ENCODE peak calls at places on chromosomes 4 and X, in four cellular contexts. M, G, D and C are unnamed samples. For H3K9me3 and H3K4me1, the result is how much of the 10 kb centered on the place peaks cover.

GRCh38 chrX:128464091-128464490 is 411.9 kb upstream of the ACTRT1 start:
- DNase-seq in G (no peak), M (no peak), D (no peak), C (no peak)

GRCh38 chr4:163681208-163681821 is 186.8 kb downstream of the TMA16 start:
- DNase-seq in G (peak), M (peak), D (no peak), C (peak)

GRCh38 chr4:89586864-89587263 is 250.1 kb downstream of the SNCA start:
- DNase-seq in M (peak), G (no peak), D (no peak), C (no peak)

GRCh38 chr4:112448211-112448745 is 67.7 kb downstream of the NEUROG2 start:
- DNase-seq in M (no peak), D (no peak), G (no peak), C (no peak)

GRCh38 chr4:54109226-54110018 is 9.5 kb downstream of the GSX2 start:
- DNase-seq in D (no peak), G (no peak), M (no peak), C (no peak)

GRCh38 chrX:16319929-16320328 is 152.6 kb downstream of the MAGEB17 start:
- DNase-seq in M (peak), D (no peak), G (no peak), C (no peak)

GRCh38 chr4:3436798-3437581 is 4.8 kb upstream of the HGFAC start:
- DNase-seq in M (peak), D (peak), G (peak), C (peak)

GRCh38 chrX:21985332-21985777 is 44.8 kb downstream of the SMS start:
- DNase-seq in D (peak), G (peak), M (peak), C (peak)

GRCh38 chr4:153486281-153487151 is 20.4 kb downstream of the TMEM131L start:
- DNase-seq in M (peak), G (peak), D (no peak), C (no peak)

GRCh38 chrX:108396188-108396885 is 41.9 kb downstream of the COL4A6 start:
- DNase-seq in M (no peak), D (no peak), G (no peak), C (no peak)

GRCh38 chr4:166839615-166840251 is 394.6 kb downstream of the SPOCK3 start:
- DNase-seq in D (no peak), G (no peak), M (no peak), C (no peak)

GRCh38 chr4:57148831-57149230 is 38.6 kb upstream of the IGFBP7 start:
- DNase-seq in D (no peak), G (no peak), M (peak), C (no peak)

GRCh38 chrX:72201836-72202536 is 20.4 kb downstream of the PIN4 start:
- DNase-seq in M (peak), G (no peak), D (no peak), C (no peak)

GRCh38 chr4:140151700-140152014 is 2.3 kb downstream of the MAML3 start:
- DNase-seq in M (peak), G (peak), D (peak), C (peak)

GRCh38 chrX:68112321-68112720 is 321.0 kb downstream of the OPHN1 start:
- DNase-seq in G (no peak), M (peak), D (no peak), C (no peak)

DNA sequence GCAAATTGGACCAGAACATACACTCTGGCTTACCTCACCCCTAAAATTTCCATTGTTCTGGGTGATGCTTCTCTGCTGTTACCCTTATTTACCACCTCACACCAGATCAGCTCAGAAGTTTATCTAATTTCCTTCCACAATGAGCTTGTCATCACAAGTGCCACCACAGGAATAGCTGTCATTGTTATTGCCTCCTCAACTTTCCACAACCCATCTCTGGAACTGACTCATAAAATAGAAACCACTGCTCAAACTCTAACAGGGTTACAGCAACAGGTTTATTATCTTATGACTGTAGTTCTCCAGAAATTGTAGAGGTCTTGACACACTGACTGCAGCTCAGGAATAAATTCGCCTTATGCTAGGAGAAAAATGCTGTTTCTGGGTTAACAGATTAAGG is 52.7 kb downstream of the ZNF718 start:
- DNase-seq in M (no peak), D (no peak), G (no peak), C (no peak)
- H3K9me3 ChIP-seq in M (under half), D (half or more), G (under half), C (under half)

DNA sequence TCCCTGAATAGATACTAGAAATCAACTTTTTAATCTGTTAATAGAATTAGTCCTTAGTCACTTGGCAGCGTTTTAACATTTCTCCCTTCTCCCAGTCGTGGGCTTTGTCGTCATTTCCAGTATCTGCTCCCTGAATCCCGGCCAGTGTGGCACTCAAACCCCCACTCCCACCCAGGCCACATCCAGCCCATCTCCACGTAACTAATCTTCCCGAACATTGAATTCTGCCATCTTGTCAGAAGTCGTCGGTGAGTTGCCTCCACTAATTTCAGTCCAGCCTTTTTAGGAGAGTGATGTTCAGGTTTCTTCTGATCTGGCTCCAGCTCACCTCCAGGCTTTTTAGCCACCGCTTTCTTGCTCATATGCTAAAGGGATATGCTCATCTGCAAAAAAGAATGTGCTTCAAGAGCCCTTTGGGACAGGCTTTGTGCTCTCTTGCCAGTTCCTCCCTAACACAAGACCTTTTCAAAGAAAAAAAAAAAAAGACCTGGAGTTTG is 1.3 kb downstream of the TMEM165 start:
- DNase-seq in D (no peak), G (no peak), M (no peak), C (peak)
- H3K27ac ChIP-seq in D (peak), G (peak), M (peak), C (peak)

GRCh38 chr4:40308528-40309122 is 26.5 kb upstream of the CHRNA9 start:
- DNase-seq in M (no peak), G (no peak), D (no peak), C (no peak)

GRCh38 chr4:40307627-40308497 is 27.3 kb upstream of the CHRNA9 start:
- DNase-seq in M (no peak), G (no peak), D (peak), C (peak)

GRCh38 chr4:40305329-40306193 is 29.6 kb upstream of the CHRNA9 start:
- DNase-seq in D (no peak), G (no peak), M (no peak), C (no peak)

GRCh38 chr4:40306203-40306602 is 28.9 kb upstream of the CHRNA9 start:
- DNase-seq in M (no peak), D (no peak), G (no peak), C (no peak)

DNA sequence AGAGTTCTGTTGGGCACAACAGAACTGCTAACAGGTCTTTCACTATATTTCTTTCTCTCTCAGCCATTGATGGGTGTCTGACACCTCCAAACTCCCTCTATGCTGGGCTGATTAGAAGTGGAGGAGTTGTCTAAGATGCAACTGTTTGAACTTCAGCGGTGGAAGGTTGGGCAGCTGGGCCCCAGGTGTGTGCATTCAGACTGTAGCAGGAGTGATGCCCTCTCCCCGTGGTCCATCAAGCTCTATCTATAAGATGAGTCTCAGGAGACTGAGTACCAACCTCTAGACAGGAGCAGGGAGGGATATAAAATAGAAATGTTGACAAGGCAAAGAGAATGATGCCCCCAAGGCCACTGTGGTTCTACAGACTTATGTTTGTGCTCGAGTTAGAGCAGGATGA is 28.1 kb upstream of the CHRNA9 start:
- DNase-seq in G (no peak), D (no peak), M (no peak), C (no peak)
- H3K4me1 ChIP-seq in G (under half), D (under half), M (under half), C (under half)

GRCh38 chr4:28462766-28463165 is 1602.1 kb downstream of the STIM2 start:
- DNase-seq in M (no peak), G (no peak), D (no peak), C (no peak)
- H3K9me3 ChIP-seq in M (under half), G (under half), D (under half), C (under half)

DNA sequence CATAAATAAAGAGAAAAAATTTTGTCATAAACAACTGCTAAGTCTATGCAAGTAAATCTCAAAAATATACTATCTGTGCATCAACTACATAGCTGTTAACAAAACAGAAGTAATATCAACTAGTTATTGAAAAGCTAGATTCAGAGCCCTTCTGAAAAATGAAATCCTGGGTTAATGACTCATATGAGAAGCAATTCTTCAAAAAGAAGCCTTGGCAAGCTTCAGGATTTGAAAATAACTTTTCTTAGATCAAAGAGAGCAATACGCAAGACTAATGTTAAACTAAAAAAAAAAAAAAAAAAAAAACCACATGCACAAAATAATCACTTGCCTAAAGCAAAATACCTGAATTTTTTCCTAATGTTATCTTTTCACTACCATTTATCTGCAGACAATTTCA is 566.1 kb upstream of the BOD1L1 start:
- DNase-seq in M (peak), D (no peak), G (no peak), C (no peak)
- H3K27ac ChIP-seq in M (no peak), D (no peak), G (no peak), C (no peak)

GRCh38 chr4:147828361-147828760 is 96.5 kb downstream of the ARHGAP10 start:
- DNase-seq in M (peak), D (no peak), G (no peak), C (no peak)
- H3K4me1 ChIP-seq in M (under half), D (under half), G (half or more), C (under half)

DNA sequence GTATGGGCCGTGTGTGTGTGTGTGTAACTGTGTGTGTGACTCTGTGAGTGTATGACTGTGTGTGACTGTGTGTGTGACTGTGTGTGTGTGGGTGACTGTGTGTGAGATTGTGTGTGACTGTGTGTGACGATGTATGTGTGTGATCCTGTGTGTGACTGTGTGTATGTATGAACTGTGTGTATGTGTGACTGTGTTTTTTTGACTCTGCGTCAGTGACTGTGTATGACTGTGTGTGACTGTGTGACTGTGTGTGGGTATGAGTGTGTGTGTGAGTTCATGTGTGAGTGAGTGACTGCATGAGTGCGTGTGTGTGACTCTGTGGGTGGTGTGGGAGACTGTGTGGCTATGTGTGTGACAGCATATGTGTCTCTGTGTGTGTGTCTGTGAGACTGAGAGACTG is 81.8 kb downstream of the ZNF718 start:
- DNase-seq in G (no peak), M (no peak), D (no peak), C (no peak)
- H3K9me3 ChIP-seq in G (under half), M (under half), D (under half), C (under half)

DNA sequence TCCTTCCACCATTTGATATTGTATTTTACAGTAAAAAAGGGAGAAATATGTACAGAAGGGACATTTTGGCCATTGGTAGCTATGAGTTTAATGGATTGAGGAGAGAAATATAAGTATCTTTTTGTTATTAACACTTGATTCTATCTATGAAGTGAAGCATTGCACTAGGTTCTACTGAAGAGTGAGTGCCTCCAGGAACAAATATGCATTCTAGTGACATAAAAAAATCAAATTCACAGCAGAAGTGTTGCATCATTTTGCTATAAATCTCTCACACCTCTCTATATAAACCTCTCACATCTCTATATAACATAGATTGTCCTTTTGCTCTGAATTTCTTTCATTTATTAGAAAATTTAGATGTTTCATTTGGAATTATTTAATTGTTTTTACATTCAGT is 425 bp downstream of the SYTL5 start:
- DNase-seq in D (no peak), M (no peak), G (no peak), C (no peak)
- H3K27ac ChIP-seq in D (no peak), M (no peak), G (peak), C (peak)

DNA sequence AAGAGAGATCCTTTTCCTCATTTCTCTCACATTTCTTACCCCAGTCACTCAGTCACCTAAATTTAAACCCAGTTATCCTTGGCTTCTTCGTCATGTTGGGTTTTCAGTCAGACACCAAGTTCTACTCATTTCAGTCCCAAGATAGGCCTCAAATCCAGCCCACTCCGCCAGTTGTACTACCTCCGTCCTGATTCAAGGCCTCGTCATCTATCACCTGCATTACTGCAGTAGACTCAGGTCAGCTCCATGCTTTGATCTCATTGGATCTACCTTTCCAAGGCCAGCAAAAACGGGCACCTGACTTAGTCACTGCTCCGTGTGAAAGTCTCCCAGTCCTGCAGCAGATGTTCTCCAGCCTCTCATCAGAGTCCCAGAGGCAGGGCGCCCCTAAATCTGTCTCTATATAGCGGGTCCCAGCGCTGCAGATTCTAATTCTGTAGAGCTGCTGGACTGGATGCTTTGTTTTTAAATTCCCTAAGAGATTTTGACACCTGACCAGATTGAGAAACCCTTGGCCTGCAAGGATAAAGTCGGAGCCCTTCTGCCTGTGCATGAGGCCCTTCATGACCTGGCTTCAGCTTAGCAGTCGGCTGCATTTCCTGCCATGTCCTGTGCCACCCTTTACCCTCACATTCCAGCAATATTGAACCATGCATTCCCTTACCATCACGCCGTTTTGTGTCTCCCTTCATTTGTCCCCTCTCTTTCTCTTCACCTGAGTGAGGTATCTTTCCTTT is 53.7 kb downstream of the ZFX start:
- DNase-seq in D (no peak), M (no peak), G (peak), C (no peak)
- H3K4me1 ChIP-seq in D (under half), M (under half), G (under half), C (under half)